ENCODE peak calls at places on chromosomes 3 and 15, in eight cellular contexts. Q is dorsolateral prefrontal cortex, M is tibial artery, Z is fibroblast of mammary gland, R is fibroblast of villous mesenchyme, B is BE2C, Y is transverse colon, U is HCT116. P is an unnamed sample.

GRCh38 chr3:152595975-152596832 is 238.7 kb upstream of the P2RY1 start:
- DNase-seq in Q (no peak), R (peak), Z (peak), B (no peak), Y (peak), M (no peak), U (no peak), P (peak)

GRCh38 chr3:134852893-134853351 is 57.9 kb downstream of the EPHB1 start:
- DNase-seq in M (no peak), Y (peak), B (no peak), U (no peak), R (no peak), Z (no peak), Q (no peak), P (no peak)

GRCh38 chr3:45635475-45636256 is 41.1 kb downstream of the LIMD1 start:
- DNase-seq in R (peak), Z (peak), Y (no peak), U (no peak), M (no peak), B (no peak), Q (no peak), P (no peak)

GRCh38 chr3:139534992-139535879 is 4.3 kb downstream of the RBP1 start:
- DNase-seq in Y (no peak), Z (peak), Q (no peak), B (peak), U (no peak), R (peak), M (peak), P (no peak)

GRCh38 chr3:121152573-121152972 is 244.6 kb downstream of the STXBP5L start:
- DNase-seq in U (peak), Z (peak), M (no peak), Q (no peak), B (no peak), Y (no peak), R (peak), P (no peak)

GRCh38 chr3:171206283-171206682 is 179.8 kb upstream of the SLC2A2 start:
- DNase-seq in Z (no peak), U (no peak), B (no peak), M (no peak), R (no peak), Q (no peak), Y (no peak), P (no peak)

GRCh38 chr15:63462053-63462452 is 42.3 kb upstream of the USP3 start:
- DNase-seq in Z (no peak), Q (no peak), U (no peak), M (no peak), Y (no peak), B (no peak), R (peak), P (no peak)

GRCh38 chr15:80565988-80566387 is 129.1 kb upstream of the ABHD17C start:
- DNase-seq in Y (no peak), M (no peak), Q (no peak), U (no peak), B (no peak), R (no peak), Z (no peak), P (no peak)

GRCh38 chr15:62904511-62904910 is 138.0 kb upstream of the TPM1 start:
- DNase-seq in Y (no peak), R (no peak), B (no peak), Z (peak), M (no peak), Q (no peak), U (no peak), P (no peak)

GRCh38 chr3:52153389-52154096 is 680 bp downstream of the POC1A start:
- DNase-seq in M (no peak), Y (peak), Q (no peak), U (peak), Z (peak), B (no peak), R (no peak), P (no peak)

GRCh38 chr3:60948488-60948887 is 302.8 kb downstream of the FHIT start:
- DNase-seq in Z (peak), U (no peak), Q (no peak), M (no peak), B (no peak), R (peak), Y (no peak), P (no peak)

GRCh38 chr3:154148541-154148940 is 27.4 kb downstream of the ARHGEF26 start:
- DNase-seq in Z (no peak), U (no peak), M (no peak), B (no peak), Q (no peak), Y (no peak), R (no peak), P (no peak)

GRCh38 chr3:135565481-135565880 is 400.0 kb upstream of the PPP2R3A start:
- DNase-seq in U (no peak), Q (no peak), M (no peak), B (no peak), R (no peak), Z (peak), Y (no peak), P (no peak)

GRCh38 chr15:67110958-67111864 is 45.8 kb downstream of the SMAD3 start:
- DNase-seq in R (no peak), U (no peak), B (no peak), Y (no peak), Q (no peak), Z (no peak), M (no peak), P (no peak)

GRCh38 chr15:99994849-99995248 is 261.6 kb upstream of the LYSMD4 start:
- DNase-seq in U (no peak), Z (no peak), B (no peak), M (peak), Y (no peak), Q (no peak), R (no peak), P (no peak)

GRCh38 chr3:88573472-88573871 is 423.7 kb downstream of the C3orf38 start:
- DNase-seq in B (no peak), R (no peak), Y (no peak), U (no peak), Z (no peak), M (no peak), Q (no peak), P (no peak)

GRCh38 chr15:68797157-68797556 is 23.5 kb downstream of the ANP32A start:
- DNase-seq in U (no peak), Y (no peak), Z (no peak), B (no peak), M (no peak), Q (no peak), R (no peak), P (no peak)

GRCh38 chr15:39304201-39304841 is 276.6 kb upstream of the THBS1 start:
- DNase-seq in Z (peak), U (no peak), Y (no peak), M (no peak), R (no peak), Q (no peak), B (no peak), P (peak)

GRCh38 chr3:73746610-73747009 is 121.9 kb upstream of the PDZRN3 start:
- DNase-seq in B (peak), Q (no peak), R (no peak), Z (peak), Y (no peak), M (no peak), U (no peak), P (no peak)

GRCh38 chr3:100027321-100027720 is 87.0 kb downstream of the FILIP1L start:
- DNase-seq in U (no peak), Z (no peak), Y (no peak), M (no peak), R (no peak), B (no peak), Q (no peak), P (no peak)

GRCh38 chr3:13509816-13510192 is 29.7 kb downstream of the HDAC11 start:
- DNase-seq in Y (no peak), U (no peak), M (peak), R (no peak), B (no peak), Z (no peak), Q (no peak), P (no peak)

GRCh38 chr15:64163662-64164362 is 990 bp upstream of the PPIB start:
- DNase-seq in M (no peak), Z (no peak), Y (no peak), R (peak), U (no peak), Q (no peak), B (no peak), P (no peak)

GRCh38 chr15:88911766-88912118 is 1.4 kb downstream of the MFGE8 start:
- DNase-seq in Q (no peak), R (peak), Y (no peak), B (no peak), Z (peak), U (no peak), M (peak), P (no peak)

GRCh38 chr3:18812316-18812715 is 336.0 kb upstream of the KCNH8 start:
- DNase-seq in M (no peak), B (no peak), R (peak), Y (no peak), Z (peak), Q (no peak), U (no peak), P (no peak)

GRCh38 chr3:13715961-13716360 is 163.9 kb downstream of the WNT7A start:
- DNase-seq in R (no peak), U (no peak), Y (no peak), B (no peak), Z (no peak), M (peak), Q (no peak), P (no peak)

GRCh38 chr3:64031540-64032533 is 8.5 kb upstream of the PSMD6 start:
- DNase-seq in Z (no peak), Y (no peak), U (no peak), M (no peak), Q (no peak), B (no peak), R (peak), P (no peak)

GRCh38 chr3:43075904-43076661 is 29.8 kb downstream of the POMGNT2 start:
- DNase-seq in Q (no peak), U (no peak), M (no peak), R (no peak), Z (no peak), Y (no peak), B (no peak), P (no peak)

GRCh38 chr15:65033659-65034269 is 4.3 kb upstream of the MTFMT start:
- DNase-seq in Y (peak), Z (peak), R (peak), Q (no peak), M (no peak), B (peak), U (peak), P (peak)

GRCh38 chr3:187165144-187165543 is 25.8 kb upstream of the RPL39L start:
- DNase-seq in U (peak), R (peak), Y (peak), B (peak), M (no peak), Q (no peak), Z (peak), P (peak)

GRCh38 chr3:53744351-53744750 is 101.9 kb downstream of the CHDH start:
- DNase-seq in Q (peak), Y (peak), M (no peak), Z (no peak), R (no peak), U (no peak), B (no peak), P (no peak)

DNA sequence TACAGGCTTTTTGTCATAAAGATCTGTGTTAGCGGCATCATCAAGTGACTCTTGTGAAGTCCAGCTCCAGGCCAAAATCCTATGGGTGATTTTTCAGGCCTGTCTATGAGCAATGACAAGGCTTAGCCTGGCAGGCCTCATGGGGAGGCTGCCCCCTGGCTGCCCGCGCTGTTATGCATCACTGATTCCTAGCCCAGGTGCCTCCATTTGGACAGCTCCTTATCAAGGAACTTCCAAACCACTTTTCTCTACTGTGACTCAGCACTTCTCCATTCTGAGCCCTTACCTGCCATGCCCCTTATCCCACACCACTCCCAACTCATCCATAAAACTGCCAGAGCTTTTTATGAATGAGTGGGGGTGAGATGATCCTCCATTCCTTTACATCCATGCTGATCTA is 91.5 kb upstream of the C3orf80 start:
- DNase-seq in U (peak), B (peak), Y (no peak), M (no peak), R (no peak), Z (no peak), Q (no peak), P (no peak)
- TF ChIP-seq CTCF in U (peak), B (peak), Y (no peak), M (no peak), R (peak), Z (no peak), Q (no peak), P (peak)

GRCh38 chr3:50237754-50238548 is 1.9 kb downstream of the GNAI2 start:
- DNase-seq in Z (peak), M (peak), Y (peak), B (peak), R (peak), Q (peak), U (no peak), P (no peak)

GRCh38 chr3:50241163-50241562 is 5.2 kb downstream of the GNAI2 start:
- DNase-seq in R (no peak), M (no peak), Q (no peak), U (no peak), Y (no peak), B (no peak), Z (no peak), P (no peak)

GRCh38 chr3:50238549-50239026 is 2.6 kb downstream of the GNAI2 start:
- DNase-seq in Q (peak), Y (peak), M (peak), B (no peak), Z (peak), R (peak), U (no peak), P (no peak)

GRCh38 chr3:50237133-50237651 is 1.2 kb downstream of the GNAI2 start:
- DNase-seq in M (peak), B (no peak), Q (no peak), Y (no peak), Z (peak), U (no peak), R (peak), P (no peak)

GRCh38 chr3:50239649-50240048 is 3.6 kb downstream of the GNAI2 start:
- DNase-seq in R (no peak), Y (no peak), U (no peak), Z (no peak), Q (no peak), B (no peak), M (no peak), P (no peak)
- H3K4me3 ChIP-seq in R (no peak), Y (no peak), U (no peak), Z (no peak), Q (no peak), B (no peak), M (no peak), P (no peak)

GRCh38 chr3:21170964-21171363 is 580.0 kb downstream of the ZNF385D start:
- DNase-seq in B (no peak), U (no peak), R (no peak), Y (no peak), M (no peak), Q (no peak), Z (peak), P (no peak)
- TF ChIP-seq CTCF in B (peak), U (no peak), R (peak), Y (no peak), M (no peak), Q (no peak), Z (peak), P (peak)

DNA sequence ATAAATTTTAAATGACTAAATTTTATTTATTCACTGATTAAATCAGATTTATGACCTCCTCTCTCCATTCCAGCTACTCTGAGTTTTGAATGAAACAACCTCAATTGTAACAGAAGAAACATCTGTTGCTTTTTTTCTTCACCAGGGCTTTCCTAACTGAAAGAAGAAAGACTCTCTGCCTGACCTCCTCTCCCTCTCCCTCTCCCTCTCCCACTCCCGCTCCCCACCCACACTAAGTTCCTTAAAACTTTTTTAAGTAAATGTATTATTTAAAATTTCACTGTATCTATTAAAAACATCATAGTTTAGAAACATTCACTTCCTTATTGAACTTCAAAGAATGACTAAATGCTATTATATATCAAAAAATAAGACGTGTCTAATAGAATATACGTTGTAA is 122.0 kb downstream of the TFDP2 start:
- DNase-seq in Y (no peak), R (no peak), U (no peak), B (no peak), Q (no peak), Z (peak), M (no peak), P (no peak)
- H3K4me3 ChIP-seq in Y (no peak), R (peak), U (peak), B (peak), Q (no peak), Z (peak), M (peak), P (peak)

GRCh38 chr15:78303729-78304486 is 4.5 kb upstream of the SKIC8 start:
- DNase-seq in Q (no peak), Y (no peak), Z (no peak), M (peak), R (no peak), U (no peak), B (no peak), P (no peak)

GRCh38 chr15:78301813-78302212 is 2.4 kb upstream of the SKIC8 start:
- DNase-seq in Y (no peak), B (no peak), Q (no peak), R (peak), Z (no peak), M (no peak), U (no peak), P (no peak)

GRCh38 chr15:78306176-78306774 is 6.9 kb upstream of the SKIC8 start:
- DNase-seq in Q (no peak), B (no peak), R (peak), Y (no peak), Z (peak), M (no peak), U (no peak), P (no peak)

GRCh38 chr15:78302579-78302978 is 3.2 kb upstream of the SKIC8 start:
- DNase-seq in M (no peak), U (no peak), Z (peak), B (no peak), Y (no peak), R (peak), Q (no peak), P (peak)

GRCh38 chr15:78304487-78305413 is 5.3 kb upstream of the SKIC8 start:
- DNase-seq in Z (no peak), B (no peak), Q (no peak), Y (no peak), M (peak), R (no peak), U (no peak), P (no peak)
- TF ChIP-seq CTCF in Z (no peak), B (no peak), Q (no peak), Y (no peak), M (no peak), R (no peak), U (no peak), P (no peak)

GRCh38 chr3:49173116-49173791 is 1.9 kb downstream of the KLHDC8B start:
- DNase-seq in M (no peak), Y (peak), Z (no peak), U (no peak), Q (no peak), B (peak), R (peak), P (peak)
- H3K4me3 ChIP-seq in M (peak), Y (no peak), Z (no peak), U (no peak), Q (peak), B (peak), R (peak), P (no peak)

GRCh38 chr15:101727186-101727585 is 2.9 kb upstream of the TARS3 start:
- DNase-seq in Q (no peak), U (no peak), Z (no peak), M (no peak), R (no peak), B (no peak), Y (no peak), P (no peak)

GRCh38 chr15:101723161-101723873 is 956 bp downstream of the TARS3 start:
- DNase-seq in Y (peak), R (peak), Q (no peak), M (no peak), U (no peak), Z (peak), B (no peak), P (peak)

GRCh38 chr15:101725073-101725472 is 800 bp upstream of the TARS3 start:
- DNase-seq in Y (no peak), Z (no peak), R (no peak), Q (no peak), M (no peak), B (no peak), U (no peak), P (no peak)

GRCh38 chr15:101724675-101725005 is 367 bp upstream of the TARS3 start:
- DNase-seq in R (no peak), Z (no peak), M (no peak), U (no peak), Q (no peak), Y (no peak), B (no peak), P (no peak)

DNA sequence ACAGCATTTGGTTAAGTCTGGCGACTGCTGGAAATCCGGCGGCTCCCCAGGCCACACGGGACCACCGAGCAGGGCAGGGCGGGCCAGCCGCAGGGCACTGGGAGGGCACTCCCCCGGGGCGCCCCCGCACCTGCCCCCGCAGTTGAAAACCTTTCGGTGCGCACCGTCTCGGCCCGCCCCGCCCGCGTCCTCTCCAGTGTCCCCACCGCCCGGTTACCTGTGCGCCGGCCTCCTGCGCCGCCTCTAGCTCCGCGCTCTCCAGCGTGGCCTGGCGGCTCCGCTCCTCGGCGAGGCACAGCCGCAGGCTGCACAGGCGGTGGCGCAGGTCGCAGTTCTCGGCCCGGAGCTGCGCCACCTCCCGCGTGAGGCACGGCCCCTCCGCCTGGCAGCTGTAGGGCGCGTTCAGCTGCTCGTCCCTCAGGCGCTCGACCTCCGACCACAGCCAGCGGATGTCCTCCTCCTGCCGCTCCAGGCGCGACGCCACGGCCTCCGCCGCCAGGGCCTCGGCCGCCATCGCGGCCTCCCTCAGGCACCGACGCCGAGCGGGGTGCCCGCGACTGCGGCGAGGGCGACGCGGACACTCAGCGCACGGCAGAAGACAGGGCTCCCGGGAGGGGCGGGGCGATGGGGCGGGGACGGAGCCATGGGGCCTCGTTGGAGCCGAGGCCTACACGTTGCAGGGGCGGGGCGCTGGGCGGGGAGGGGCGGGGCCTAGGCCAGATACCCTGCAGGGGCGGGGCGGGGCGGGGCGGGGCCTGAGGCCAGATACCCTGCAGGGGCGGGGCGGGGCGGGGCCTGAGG is at the start of gene TARS3:
- DNase-seq in Q (peak), M (peak), U (peak), Z (peak), B (peak), R (peak), Y (peak), P (peak)
- TF ChIP-seq CTCF in Q (no peak), M (peak), U (peak), Z (no peak), B (peak), R (peak), Y (peak), P (no peak)